ENCODE peak calls at places on chromosomes 7 and 10, in seven cellular contexts. X is naive thymus-derived CD4-positive, alpha-beta T cell; R is coronary artery; N is Ammon's horn; W is hepatocyte; G is EH; T is RWPE1. Q is an unnamed sample.

GRCh38 chr7:12436126-12436525 is 32.5 kb upstream of the VWDE start:
- DNase-seq in G (no peak), X (no peak), T (no peak), W (no peak), R (no peak), N (no peak), Q (no peak)

GRCh38 chr7:148701414-148701813 is 2.7 kb downstream of the CUL1 start:
- DNase-seq in R (no peak), G (peak), W (no peak), T (no peak), X (no peak), N (no peak), Q (no peak)

GRCh38 chr10:128494665-128495064 is 368.4 kb upstream of the MKI67 start:
- DNase-seq in G (no peak), X (no peak), R (no peak), W (no peak), T (no peak), N (no peak), Q (no peak)

GRCh38 chr10:76403876-76404275 is 972.5 kb downstream of the LRMDA start:
- DNase-seq in R (no peak), X (no peak), T (peak), W (no peak), G (peak), N (no peak), Q (no peak)

GRCh38 chr10:7027913-7028808 is 382.7 kb downstream of the SFMBT2 start:
- DNase-seq in W (no peak), R (no peak), T (peak), N (no peak), G (peak), X (no peak), Q (no peak)

GRCh38 chr7:47833211-47833610 is 115.1 kb downstream of the PKD1L1 start:
- DNase-seq in G (no peak), X (no peak), W (no peak), N (no peak), R (no peak), T (no peak), Q (peak)

GRCh38 chr10:83542774-83543291 is 596.5 kb upstream of the GHITM start:
- DNase-seq in R (no peak), X (no peak), G (peak), W (no peak), N (no peak), T (no peak), Q (no peak)

GRCh38 chr10:72338180-72338579 is 16.5 kb downstream of the DNAJB12 start:
- DNase-seq in G (no peak), N (no peak), X (no peak), T (no peak), W (no peak), R (no peak), Q (no peak)

GRCh38 chr7:46681865-46682503 is 760.9 kb upstream of the IGFBP3 start:
- DNase-seq in T (no peak), X (no peak), R (no peak), G (peak), N (no peak), W (no peak), Q (no peak)

GRCh38 chr10:11035318-11035920 is 17.7 kb downstream of the CELF2 start:
- DNase-seq in W (peak), G (peak), N (no peak), X (no peak), R (no peak), T (peak), Q (no peak)

GRCh38 chr7:13226385-13226784 is 539.0 kb downstream of the ARL4A start:
- DNase-seq in N (no peak), R (no peak), X (no peak), W (no peak), T (no peak), G (no peak), Q (no peak)

GRCh38 chr10:47296111-47296894 is 3.7 kb upstream of the GDF10 start:
- DNase-seq in R (no peak), N (no peak), T (no peak), G (no peak), W (peak), X (no peak), Q (no peak)

GRCh38 chr10:3542185-3542611 is 242.8 kb downstream of the KLF6 start:
- DNase-seq in X (no peak), G (peak), R (no peak), W (no peak), T (peak), N (no peak), Q (no peak)

GRCh38 chr7:24597014-24597413 is 23.8 kb downstream of the PALS2 start:
- DNase-seq in N (no peak), X (no peak), T (no peak), W (no peak), R (no peak), G (no peak), Q (no peak)

GRCh38 chr7:137652721-137653120 is 194.1 kb downstream of the DGKI start:
- DNase-seq in X (no peak), G (peak), R (no peak), T (no peak), N (no peak), W (no peak), Q (no peak)

GRCh38 chr10:109343293-109343692 is 580.0 kb downstream of the XPNPEP1 start:
- DNase-seq in X (no peak), T (no peak), G (peak), N (no peak), R (no peak), W (no peak), Q (no peak)

GRCh38 chr10:79293841-79294705 is 53.2 kb upstream of the PPIF start:
- DNase-seq in R (no peak), X (no peak), W (no peak), G (peak), T (peak), N (peak), Q (peak)

GRCh38 chr7:34900891-34901493 is 136.3 kb downstream of the DPY19L1 start:
- DNase-seq in X (no peak), N (no peak), G (no peak), W (no peak), T (no peak), R (no peak), Q (no peak)

GRCh38 chr10:102642553-102643345 is 1.5 kb upstream of the TRIM8 start:
- DNase-seq in T (peak), N (no peak), R (peak), X (peak), W (peak), G (peak), Q (peak)

GRCh38 chr7:121330053-121330833 is 1.4 kb downstream of the WNT16 start:
- DNase-seq in G (peak), T (no peak), R (no peak), N (no peak), X (no peak), W (no peak), Q (peak)

GRCh38 chr10:90865400-90865799 is 6.4 kb upstream of the RPP30 start:
- DNase-seq in T (no peak), W (peak), R (no peak), G (peak), N (no peak), X (no peak), Q (peak)

GRCh38 chr10:50271564-50272250 is 20.4 kb upstream of the ASAH2 start:
- DNase-seq in T (no peak), R (no peak), X (no peak), G (no peak), W (no peak), N (no peak), Q (no peak)

GRCh38 chr7:125430013-125430412 is 500.4 kb upstream of the POT1 start:
- DNase-seq in R (no peak), W (no peak), N (no peak), G (no peak), T (no peak), X (no peak), Q (no peak)

GRCh38 chr7:27235387-27236052 is 7.1 kb upstream of the EVX1 start:
- DNase-seq in R (no peak), N (peak), G (peak), X (no peak), T (peak), W (peak), Q (no peak)

GRCh38 chr10:98041352-98042043 is 11.1 kb upstream of the CRTAC1 start:
- DNase-seq in W (peak), R (no peak), G (peak), T (peak), N (peak), X (no peak), Q (no peak)

GRCh38 chr10:104045151-104046089 is 40.3 kb downstream of the COL17A1 start:
- DNase-seq in N (peak), R (no peak), X (no peak), W (peak), T (peak), G (peak), Q (no peak)

GRCh38 chr7:28466341-28466740 is 54.0 kb downstream of the CREB5 start:
- DNase-seq in T (no peak), G (no peak), X (no peak), R (no peak), W (no peak), N (no peak), Q (no peak)

GRCh38 chr10:63935705-63936104 is 414.5 kb downstream of the REEP3 start:
- DNase-seq in N (no peak), W (no peak), R (no peak), G (no peak), X (no peak), T (no peak), Q (no peak)

Q was measured in naive B cell.